ENCODE peak calls at places on chromosomes 4 and X, in five cellular contexts. V, S, X, K and H are unnamed samples.

GRCh38 chr4:124589827-124590226 is 122.7 kb downstream of the ANKRD50 start:
- DNase-seq in V (no peak), S (no peak), X (no peak), K (no peak), H (no peak)

GRCh38 chrX:13293700-13294099 is 26.2 kb downstream of the ATXN3L start:
- DNase-seq in V (no peak), S (no peak), X (no peak), K (no peak), H (no peak)

GRCh38 chr4:113173865-113174264 is 124.4 kb downstream of the ANK2 start:
- DNase-seq in V (no peak), S (no peak), X (no peak), K (no peak), H (no peak)

GRCh38 chr4:153114771-153115321 is 89.4 kb upstream of the TRIM2 start:
- DNase-seq in V (no peak), S (no peak), X (peak), K (peak), H (peak)

GRCh38 chr4:151678048-151678853 is 82.6 kb downstream of the GATB start:
- DNase-seq in V (no peak), S (no peak), X (no peak), K (no peak), H (no peak)

GRCh38 chrX:124726881-124727280 is 380.5 kb downstream of the SH2D1A start:
- DNase-seq in V (no peak), S (no peak), X (no peak), K (no peak), H (no peak)

GRCh38 chr4:98994474-98995182 is 893 bp upstream of the METAP1 start:
- DNase-seq in V (no peak), S (no peak), X (no peak), K (no peak), H (no peak)

GRCh38 chr4:184978211-184978610 is 40.1 kb upstream of the HELT start:
- DNase-seq in V (peak), S (no peak), X (no peak), K (no peak), H (no peak)

GRCh38 chr4:114549638-114550037 is 49.0 kb upstream of the UGT8 start:
- DNase-seq in V (no peak), S (no peak), X (no peak), K (no peak), H (no peak)

GRCh38 chr4:152150214-152150613 is 385.7 kb downstream of the FBXW7 start:
- DNase-seq in V (no peak), S (no peak), X (no peak), K (no peak), H (no peak)

GRCh38 chrX:132413459-132413858 is 75.4 kb downstream of the MBNL3 start:
- DNase-seq in V (no peak), S (no peak), X (no peak), K (no peak), H (no peak)

GRCh38 chrX:129934461-129934860 is 28.5 kb downstream of the UTP14A start:
- DNase-seq in V (no peak), S (no peak), X (no peak), K (no peak), H (no peak)

GRCh38 chrX:133444952-133445831 is 29.9 kb upstream of the GPC4 start:
- DNase-seq in V (no peak), S (no peak), X (peak), K (no peak), H (no peak)

GRCh38 chrX:154784149-154784985 is 20.9 kb downstream of the MPP1 start:
- DNase-seq in V (no peak), S (no peak), X (no peak), K (no peak), H (no peak)

GRCh38 chr4:15756361-15756861 is 21.7 kb upstream of the CD38 start:
- DNase-seq in V (no peak), S (peak), X (no peak), K (peak), H (peak)